ENCODE peak calls at places on chromosomes 7 and 10, in seven cellular contexts. K is GM12878, P is adrenal gland, I is tibial artery, L is uterus, Y is astrocyte, Q is HepG2. N is an unnamed sample. For H3K4me1, the result is how much of the 10 kb centered on the place peaks cover.

GRCh38 chr7:1536768-1537630 is 6.5 kb downstream of the MAFK start:
- DNase-seq in K (no peak), P (peak), I (peak), L (peak), Y (peak), Q (peak), N (peak)

GRCh38 chr7:91043924-91044660 is 220.1 kb upstream of the FZD1 start:
- DNase-seq in K (no peak), P (no peak), I (no peak), L (no peak), Y (no peak), Q (no peak), N (no peak)

GRCh38 chr7:151225948-151226510 is 976 bp downstream of the ABCF2 start:
- DNase-seq in K (no peak), P (no peak), I (peak), L (no peak), Y (no peak), Q (no peak), N (no peak)

GRCh38 chr10:32530231-32530630 is 84.3 kb downstream of the CCDC7 start:
- DNase-seq in K (no peak), P (no peak), I (no peak), L (no peak), Y (no peak), Q (no peak), N (no peak)

GRCh38 chr10:12934777-12935176 is 66.7 kb downstream of the CCDC3 start:
- DNase-seq in K (no peak), P (no peak), I (no peak), L (no peak), Y (peak), Q (no peak), N (no peak)

GRCh38 chr7:1057416-1058291 is 13.3 kb downstream of the GPR146 start:
- DNase-seq in K (no peak), P (no peak), I (no peak), L (no peak), Y (no peak), Q (no peak), N (no peak)

GRCh38 chr7:75953431-75953830 is 38.5 kb downstream of the POR start:
- DNase-seq in K (no peak), P (peak), I (no peak), L (no peak), Y (no peak), Q (no peak), N (no peak)

GRCh38 chr10:19328582-19328981 is 280.0 kb downstream of the MALRD1 start:
- DNase-seq in K (no peak), P (no peak), I (no peak), L (no peak), Y (no peak), Q (no peak), N (no peak)

GRCh38 chr7:154646126-154647013 is 356.6 kb downstream of the PAXIP1 start:
- DNase-seq in K (no peak), P (no peak), I (no peak), L (no peak), Y (peak), Q (no peak), N (no peak)

GRCh38 chr7:90192876-90193765 is 18.4 kb upstream of the STEAP2 start:
- DNase-seq in K (no peak), P (no peak), I (no peak), L (no peak), Y (peak), Q (no peak), N (no peak)

GRCh38 chr10:101008823-101009423 is 9.3 kb downstream of the LZTS2 start:
- DNase-seq in K (no peak), P (no peak), I (no peak), L (no peak), Y (no peak), Q (peak), N (no peak)

GRCh38 chr10:110207805-110208613 is 604 bp downstream of the MXI1 start:
- DNase-seq in K (no peak), P (peak), I (peak), L (peak), Y (no peak), Q (no peak), N (peak)

GRCh38 chr7:2632717-2633537 is 1.1 kb downstream of the TTYH3 start:
- DNase-seq in K (no peak), P (peak), I (peak), L (peak), Y (peak), Q (no peak), N (peak)

GRCh38 chr7:46525876-46526275 is 604.8 kb upstream of the IGFBP3 start:
- DNase-seq in K (no peak), P (no peak), I (no peak), L (no peak), Y (peak), Q (no peak), N (no peak)

GRCh38 chr7:48299580-48300169 is 128.4 kb downstream of the ABCA13 start:
- DNase-seq in K (peak), P (peak), I (no peak), L (no peak), Y (peak), Q (peak), N (no peak)

GRCh38 chr7:40608321-40609075 is 473.7 kb downstream of the SUGCT start:
- DNase-seq in K (no peak), P (no peak), I (no peak), L (no peak), Y (no peak), Q (no peak), N (no peak)

GRCh38 chr7:93142127-93142526 is 6.1 kb downstream of the SAMD9L start:
- DNase-seq in K (no peak), P (no peak), I (no peak), L (no peak), Y (no peak), Q (no peak), N (no peak)

GRCh38 chr7:156492170-156492569 is 148.4 kb upstream of the RNF32 start:
- DNase-seq in K (no peak), P (no peak), I (no peak), L (no peak), Y (no peak), Q (no peak), N (no peak)

GRCh38 chr7:143379607-143380263 is 1.4 kb upstream of the ZYX start:
- DNase-seq in K (no peak), P (no peak), I (no peak), L (no peak), Y (no peak), Q (no peak), N (no peak)

GRCh38 chr7:45457591-45457990 is 116.6 kb upstream of the ADCY1 start:
- DNase-seq in K (no peak), P (no peak), I (no peak), L (no peak), Y (no peak), Q (no peak), N (no peak)

GRCh38 chr7:106620681-106621080 is 40.3 kb downstream of the CCDC71L start:
- DNase-seq in K (no peak), P (no peak), I (no peak), L (no peak), Y (no peak), Q (no peak), N (no peak)

GRCh38 chr7:101420436-101420835 is 57.8 kb downstream of the COL26A1 start:
- DNase-seq in K (no peak), P (peak), I (no peak), L (no peak), Y (no peak), Q (no peak), N (no peak)

GRCh38 chr10:73758704-73759511 is 14.7 kb downstream of the SEC24C start:
- DNase-seq in K (no peak), P (no peak), I (no peak), L (no peak), Y (no peak), Q (no peak), N (no peak)

GRCh38 chr7:50305697-50306300 is 1.3 kb downstream of the IKZF1 start:
- DNase-seq in K (no peak), P (no peak), I (no peak), L (no peak), Y (no peak), Q (no peak), N (no peak)

GRCh38 chr10:123855013-123855684 is 36.5 kb downstream of the CPXM2 start:
- DNase-seq in K (no peak), P (no peak), I (no peak), L (no peak), Y (no peak), Q (no peak), N (no peak)

GRCh38 chr10:123857616-123858015 is 34.0 kb downstream of the CPXM2 start:
- DNase-seq in K (no peak), P (no peak), I (no peak), L (no peak), Y (no peak), Q (no peak), N (no peak)

GRCh38 chr10:123854498-123854897 is 37.1 kb downstream of the CPXM2 start:
- DNase-seq in K (no peak), P (no peak), I (no peak), L (no peak), Y (no peak), Q (no peak), N (no peak)

GRCh38 chr10:123852411-123852951 is 39.1 kb downstream of the CPXM2 start:
- DNase-seq in K (no peak), P (no peak), I (no peak), L (no peak), Y (no peak), Q (no peak), N (no peak)

GRCh38 chr10:123854003-123854402 is 37.6 kb downstream of the CPXM2 start:
- DNase-seq in K (no peak), P (no peak), I (no peak), L (no peak), Y (no peak), Q (no peak), N (no peak)
- H3K4me1 ChIP-seq in K (under half), P (under half), I (half or more), L (under half), Y (under half), Q (under half), N (under half)

GRCh38 chr10:79130846-79131245 is 62.1 kb downstream of the ZMIZ1 start:
- DNase-seq in K (no peak), P (no peak), I (no peak), L (no peak), Y (no peak), Q (no peak), N (no peak)

GRCh38 chr10:79130255-79130654 is 61.5 kb downstream of the ZMIZ1 start:
- DNase-seq in K (no peak), P (no peak), I (no peak), L (no peak), Y (no peak), Q (no peak), N (no peak)

GRCh38 chr10:79133386-79133785 is 64.6 kb downstream of the ZMIZ1 start:
- DNase-seq in K (no peak), P (no peak), I (no peak), L (no peak), Y (no peak), Q (no peak), N (no peak)

GRCh38 chr10:79131730-79132644 is 63.2 kb downstream of the ZMIZ1 start:
- DNase-seq in K (no peak), P (no peak), I (no peak), L (no peak), Y (no peak), Q (no peak), N (no peak)

GRCh38 chr10:79132681-79133381 is 64.1 kb downstream of the ZMIZ1 start:
- DNase-seq in K (no peak), P (no peak), I (no peak), L (no peak), Y (no peak), Q (no peak), N (no peak)
- TF ChIP-seq CTCF in K (no peak), P (no peak), I (no peak), L (no peak), Y (no peak), Q (no peak), N (no peak)

DNA sequence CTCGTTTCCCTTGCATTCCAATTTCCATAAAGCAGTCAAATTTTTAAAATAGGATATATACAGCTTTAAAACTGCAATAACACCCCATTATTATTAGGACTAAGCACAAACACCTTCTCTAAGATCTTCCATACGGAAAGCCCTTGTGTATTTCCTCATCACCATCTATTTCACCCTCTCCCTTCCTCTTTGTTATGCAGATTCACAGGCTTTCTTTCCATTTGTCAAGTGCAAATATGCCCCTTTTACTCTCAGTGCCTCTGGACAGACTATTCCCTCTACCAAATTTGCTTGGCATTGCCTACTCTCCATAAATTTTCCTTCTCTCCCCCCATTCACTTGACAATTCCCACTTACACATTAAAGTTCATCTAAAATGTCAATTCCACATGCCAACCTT is 61.7 kb downstream of the SNX13 start:
- DNase-seq in K (no peak), P (no peak), I (no peak), L (no peak), Y (no peak), Q (no peak), N (no peak)
- H3K4me1 ChIP-seq in K (under half), P (under half), I (under half), L (under half), Y (under half), Q (under half), N (under half)

GRCh38 chr7:97313900-97314299 is 196.4 kb downstream of the SDHAF3 start:
- DNase-seq in K (no peak), P (no peak), I (no peak), L (no peak), Y (no peak), Q (no peak), N (no peak)

GRCh38 chr7:97317575-97317974 is 200.1 kb downstream of the SDHAF3 start:
- DNase-seq in K (no peak), P (no peak), I (no peak), L (no peak), Y (no peak), Q (no peak), N (no peak)
- TF ChIP-seq CTCF in K (no peak), P (no peak), I (no peak), L (no peak), Y (no peak), Q (no peak), N (no peak)

GRCh38 chr7:137574836-137575235 is 231.3 kb upstream of the PTN start:
- DNase-seq in K (no peak), P (no peak), I (no peak), L (no peak), Y (no peak), Q (no peak), N (no peak)

GRCh38 chr7:137579913-137580640 is 236.5 kb upstream of the PTN start:
- DNase-seq in K (no peak), P (no peak), I (no peak), L (no peak), Y (peak), Q (no peak), N (no peak)

GRCh38 chr7:137576481-137576880 is 232.9 kb upstream of the PTN start:
- DNase-seq in K (no peak), P (no peak), I (no peak), L (no peak), Y (no peak), Q (no peak), N (no peak)

GRCh38 chr7:137578541-137578940 is 235.0 kb upstream of the PTN start:
- DNase-seq in K (no peak), P (no peak), I (no peak), L (no peak), Y (no peak), Q (no peak), N (no peak)

DNA sequence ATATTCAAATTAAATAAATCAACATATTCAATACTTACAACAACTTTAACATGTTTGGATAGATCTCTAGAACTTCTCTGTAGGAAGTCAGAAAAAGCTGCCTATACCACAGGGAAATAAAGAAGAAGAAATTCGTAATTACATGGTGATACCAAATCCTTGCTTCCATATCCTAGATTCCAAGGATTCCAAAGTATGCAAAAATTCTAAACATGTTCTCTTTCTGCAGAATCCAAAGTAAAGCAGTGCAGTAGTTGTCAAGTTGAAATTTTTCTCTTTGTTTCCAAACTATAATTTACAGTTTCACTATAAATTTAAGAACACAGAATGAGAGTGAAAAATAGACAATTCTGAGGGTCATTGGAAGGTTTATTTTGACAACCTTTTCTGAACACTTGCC is 233.7 kb upstream of the PTN start:
- DNase-seq in K (no peak), P (no peak), I (no peak), L (no peak), Y (no peak), Q (no peak), N (no peak)
- H3K4me1 ChIP-seq in K (under half), P (under half), I (under half), L (under half), Y (under half), Q (under half), N (under half)

GRCh38 chr7:118183586-118184391 is at the start of gene LSM8:
- DNase-seq in K (peak), P (peak), I (peak), L (peak), Y (peak), Q (peak), N (peak)
- TF ChIP-seq CTCF in K (no peak), P (no peak), I (no peak), L (no peak), Y (no peak), Q (no peak), N (no peak)

GRCh38 chr7:123329988-123330643 is 130.3 kb upstream of the SLC13A1 start:
- DNase-seq in K (no peak), P (no peak), I (no peak), L (no peak), Y (no peak), Q (no peak), N (no peak)
- H3K4me1 ChIP-seq in K (under half), P (under half), I (under half), L (under half), Y (under half), Q (under half), N (under half)

DNA sequence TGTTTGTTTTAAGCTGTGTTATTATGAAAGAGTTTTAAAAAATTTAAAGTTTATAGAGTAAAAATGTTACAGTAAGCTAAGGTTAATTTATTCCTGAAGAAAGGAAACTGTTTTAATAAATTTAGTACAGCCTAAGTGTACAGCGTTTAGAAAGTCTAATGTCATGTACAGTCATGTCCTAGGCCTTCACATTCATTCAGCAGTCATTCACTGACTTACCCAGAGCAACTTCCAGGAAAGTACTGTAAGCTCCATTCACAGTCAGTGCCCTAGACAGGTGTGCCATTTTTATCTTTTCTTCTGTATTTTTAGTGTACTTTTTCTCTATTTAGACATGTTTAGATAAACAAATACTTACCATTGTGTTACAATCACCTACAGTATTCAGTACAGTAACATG is 126.8 kb downstream of the TPK1 start:
- DNase-seq in K (no peak), P (no peak), I (no peak), L (no peak), Y (no peak), Q (no peak), N (no peak)
- TF ChIP-seq CTCF in K (no peak), P (no peak), I (no peak), L (no peak), Y (no peak), Q (no peak), N (no peak)

DNA sequence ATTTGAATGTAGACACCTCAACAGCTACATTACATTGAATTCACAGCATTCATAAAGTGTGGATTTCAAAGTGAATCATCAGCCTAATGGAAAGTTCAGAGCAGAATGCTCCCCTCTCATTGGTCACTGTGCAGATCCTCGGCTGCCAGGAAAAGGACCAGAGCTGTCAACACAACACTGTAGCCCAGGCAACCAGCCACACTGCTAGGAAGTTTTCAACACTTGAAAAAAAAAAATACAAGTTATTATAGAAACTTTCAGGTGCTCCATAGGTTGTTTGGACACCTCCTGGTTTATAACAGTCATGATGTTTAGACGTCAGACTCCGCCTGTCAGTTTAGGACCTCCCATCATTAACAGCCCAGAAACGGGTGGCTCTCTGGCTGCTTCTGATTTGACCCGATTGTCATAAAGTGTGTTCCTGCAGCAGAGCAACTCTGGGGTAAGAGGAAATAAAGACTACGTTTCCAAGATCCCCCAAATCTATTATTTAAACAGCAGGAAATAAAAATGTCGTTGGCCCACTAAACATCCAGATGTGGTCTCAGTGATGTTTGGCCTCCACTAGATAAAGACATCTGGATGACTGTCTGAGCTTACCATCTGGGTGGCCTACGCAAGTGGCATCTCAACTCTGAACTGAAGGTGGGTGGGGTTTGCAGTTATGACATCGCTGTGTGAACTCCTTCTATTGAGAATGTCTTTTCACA is 117.4 kb downstream of the CABCOCO1 start:
- DNase-seq in K (no peak), P (no peak), I (peak), L (peak), Y (peak), Q (no peak), N (peak)
- H3K4me1 ChIP-seq in K (under half), P (under half), I (under half), L (under half), Y (under half), Q (under half), N (under half)